ENCODE peak calls at places on chromosomes 2 and 18, in eight cellular contexts. N is astrocyte of the cerebellum; P is cardiac muscle cell; R is GM12865; U is dorsolateral prefrontal cortex; Q is fibroblast of pulmonary artery; J is type B pancreatic cell; E is CD8-positive, alpha-beta T cell. K is an unnamed sample.

GRCh38 chr2:73851274-73851673 is 22.5 kb downstream of the STAMBP start:
- DNase-seq in N (no peak), P (peak), R (peak), U (no peak), Q (peak), J (no peak), E (no peak), K (no peak)

GRCh38 chr2:132998221-132998620 is 328.2 kb upstream of the LYPD1 start:
- DNase-seq in N (no peak), P (no peak), R (no peak), U (no peak), Q (no peak), J (no peak), E (no peak), K (no peak)

GRCh38 chr2:209147981-209148380 is 275.9 kb upstream of the MAP2 start:
- DNase-seq in N (no peak), P (no peak), R (no peak), U (no peak), Q (no peak), J (no peak), E (no peak), K (no peak)

GRCh38 chr2:148259674-148260073 is 238.8 kb downstream of the MBD5 start:
- DNase-seq in N (no peak), P (peak), R (peak), U (no peak), Q (peak), J (no peak), E (no peak), K (no peak)

GRCh38 chr2:15939854-15940660 is at the start of gene MYCN:
- DNase-seq in N (no peak), P (peak), R (no peak), U (peak), Q (peak), J (peak), E (peak), K (no peak)

GRCh38 chr2:3492951-3493609 is 26.3 kb downstream of the ADI1 start:
- DNase-seq in N (peak), P (peak), R (no peak), U (no peak), Q (peak), J (no peak), E (no peak), K (no peak)

GRCh38 chr18:41484069-41484468 is 471.0 kb upstream of the PIK3C3 start:
- DNase-seq in N (no peak), P (no peak), R (no peak), U (no peak), Q (no peak), J (no peak), E (no peak), K (no peak)

GRCh38 chr2:75053484-75054112 is 95.2 kb downstream of the POLE4 start:
- DNase-seq in N (no peak), P (peak), R (peak), U (no peak), Q (peak), J (no peak), E (no peak), K (no peak)

GRCh38 chr2:217988014-217988839 is 14.6 kb downstream of the TNS1 start:
- DNase-seq in N (peak), P (peak), R (peak), U (peak), Q (peak), J (peak), E (peak), K (peak)

GRCh38 chr2:222731183-222731582 is 59.7 kb downstream of the MOGAT1 start:
- DNase-seq in N (no peak), P (no peak), R (no peak), U (no peak), Q (no peak), J (no peak), E (no peak), K (no peak)

GRCh38 chr2:229226372-229226771 is 44.7 kb downstream of the PID1 start:
- DNase-seq in N (no peak), P (no peak), R (no peak), U (no peak), Q (no peak), J (no peak), E (no peak), K (no peak)

GRCh38 chr18:61765097-61765496 is 127.7 kb downstream of the RNF152 start:
- DNase-seq in N (no peak), P (peak), R (peak), U (no peak), Q (peak), J (no peak), E (no peak), K (no peak)

GRCh38 chr2:86791574-86791973 is 861 bp upstream of the CD8A start:
- DNase-seq in N (no peak), P (no peak), R (no peak), U (no peak), Q (no peak), J (no peak), E (peak), K (no peak)

GRCh38 chr2:159131882-159132281 is 154.6 kb downstream of the WDSUB1 start:
- DNase-seq in N (peak), P (peak), R (no peak), U (no peak), Q (peak), J (no peak), E (no peak), K (no peak)

GRCh38 chr2:165462433-165462832 is 7.1 kb upstream of the CSRNP3 start:
- DNase-seq in N (no peak), P (no peak), R (no peak), U (no peak), Q (no peak), J (no peak), E (no peak), K (no peak)

GRCh38 chr2:96963316-96963715 is 23.1 kb downstream of the FAM178B start:
- DNase-seq in N (no peak), P (no peak), R (no peak), U (no peak), Q (no peak), J (no peak), E (no peak), K (no peak)

GRCh38 chr2:236998758-236999157 is 86.9 kb upstream of the COPS8 start:
- DNase-seq in N (no peak), P (no peak), R (no peak), U (no peak), Q (no peak), J (no peak), E (no peak), K (no peak)

DNA sequence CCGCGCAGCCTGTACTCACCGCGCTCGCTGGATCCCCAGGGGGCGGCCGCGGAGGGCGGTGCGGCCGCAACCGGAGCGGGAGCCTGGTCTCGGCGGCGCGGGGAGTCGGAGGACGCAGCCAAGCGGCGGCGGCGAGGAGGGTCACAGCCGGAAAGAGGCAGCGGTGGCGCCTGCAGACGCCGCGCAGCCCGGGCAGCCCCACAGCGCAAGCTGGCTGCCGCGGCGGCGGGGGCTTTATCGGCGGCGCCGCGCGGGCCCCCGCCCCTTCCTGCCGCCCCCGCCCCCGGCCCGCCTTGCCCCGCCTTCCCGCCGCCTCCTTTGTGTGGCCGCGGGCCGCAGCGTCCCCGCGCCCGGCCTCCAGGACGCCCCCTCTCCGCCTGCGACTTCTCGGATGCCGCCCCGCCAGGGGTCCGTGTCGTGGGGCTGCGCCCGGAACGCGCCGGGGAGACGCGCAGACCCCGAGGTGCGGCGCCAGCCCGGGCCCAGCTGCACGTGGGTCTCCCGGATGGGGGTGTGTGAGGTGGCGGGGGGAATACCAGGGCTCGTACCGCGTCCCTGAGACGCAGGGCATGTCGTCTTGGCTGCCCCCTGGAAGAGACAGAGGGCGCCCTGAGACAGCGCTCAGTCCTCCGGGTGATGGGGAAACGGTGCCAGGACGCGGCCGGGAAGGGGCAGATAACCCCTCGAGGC is at the start of gene SERPINE2:
- DNase-seq in N (no peak), P (peak), R (peak), U (peak), Q (peak), J (peak), E (peak), K (no peak)
- TF ChIP-seq CTCF in N (peak), P (peak), R (no peak), U (no peak), Q (peak), J (peak), E (no peak), K (peak)

DNA sequence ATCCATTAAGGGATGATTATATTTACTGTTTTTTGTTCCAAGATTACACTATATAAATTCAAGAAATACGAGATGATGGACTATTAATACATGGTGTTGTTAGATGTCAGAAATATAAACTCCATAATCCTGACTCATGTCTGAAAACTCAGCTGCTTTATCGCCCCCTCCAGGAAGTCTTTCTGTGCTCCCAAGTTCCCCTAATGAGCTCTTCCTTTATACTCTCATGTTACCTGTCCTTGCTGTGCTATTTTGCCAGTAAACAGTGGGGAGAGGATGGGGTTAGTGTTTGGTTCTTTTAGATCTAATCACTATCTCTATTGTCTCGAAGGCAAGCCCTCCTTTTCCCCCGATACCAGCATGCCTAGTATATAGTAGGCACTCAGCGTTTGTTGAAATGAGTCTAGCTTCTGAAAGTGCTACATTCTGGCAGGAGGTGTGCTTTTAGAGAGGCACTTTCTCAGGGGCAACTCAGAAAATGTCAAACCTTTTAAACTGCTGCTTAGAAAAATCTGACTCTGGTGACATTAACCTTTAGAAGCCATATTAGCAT is 21.4 kb upstream of the BARD1 start:
- DNase-seq in N (no peak), P (peak), R (no peak), U (no peak), Q (peak), J (no peak), E (no peak), K (no peak)
- TF ChIP-seq CTCF in N (peak), P (peak), R (peak), U (no peak), Q (peak), J (peak), E (peak), K (peak)

GRCh38 chr18:9860682-9861081 is 25.1 kb upstream of the TXNDC2 start:
- DNase-seq in N (no peak), P (no peak), R (no peak), U (no peak), Q (no peak), J (no peak), E (no peak), K (no peak)
- TF ChIP-seq CTCF in N (no peak), P (no peak), R (no peak), U (no peak), Q (no peak), J (no peak), E (no peak), K (no peak)

DNA sequence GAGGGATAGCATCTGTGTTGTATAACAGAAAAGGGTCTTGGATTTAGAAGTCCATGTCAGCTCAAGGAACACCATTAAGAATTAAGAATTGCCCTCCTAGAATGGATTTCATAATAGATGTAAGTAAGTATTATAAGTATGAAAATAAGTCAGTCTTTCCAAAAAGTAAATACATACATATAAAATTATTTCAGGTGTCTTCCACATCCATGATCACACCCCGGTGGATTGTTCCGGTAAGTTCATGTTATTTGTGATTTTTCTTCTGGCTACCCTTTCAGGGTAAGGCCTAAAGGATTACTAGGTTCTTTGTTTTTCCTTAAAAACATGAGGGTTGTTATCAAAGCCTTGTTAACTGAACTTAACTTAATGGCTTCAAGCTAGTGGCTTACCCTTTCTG is 55.9 kb downstream of the TMEM185B start:
- DNase-seq in N (no peak), P (no peak), R (no peak), U (no peak), Q (no peak), J (no peak), E (no peak), K (no peak)
- TF ChIP-seq CTCF in N (no peak), P (no peak), R (no peak), U (no peak), Q (no peak), J (peak), E (no peak), K (no peak)

GRCh38 chr2:5617796-5618195 is 74.4 kb upstream of the SOX11 start:
- DNase-seq in N (peak), P (no peak), R (no peak), U (no peak), Q (no peak), J (no peak), E (no peak), K (no peak)
- TF ChIP-seq CTCF in N (no peak), P (no peak), R (no peak), U (no peak), Q (no peak), J (no peak), E (no peak), K (no peak)

DNA sequence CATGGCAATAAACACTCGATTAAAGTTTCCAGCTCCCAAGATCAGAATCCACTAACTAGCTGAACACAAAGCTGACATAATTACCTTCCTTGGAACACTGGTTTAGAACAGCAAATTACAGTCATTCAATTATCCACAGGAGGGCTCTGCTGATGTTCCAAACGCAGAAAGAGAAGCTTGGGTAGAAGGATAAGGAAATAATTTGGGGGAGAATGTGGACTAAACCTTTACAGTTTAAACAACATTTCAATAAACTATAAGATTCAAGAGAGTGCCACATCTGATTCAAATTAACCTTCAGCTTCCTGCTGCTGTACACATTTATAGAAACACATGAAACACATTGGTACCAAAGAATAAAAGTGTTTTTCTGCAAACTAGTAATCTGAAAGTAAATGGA is 67.8 kb upstream of the ARL4C start:
- DNase-seq in N (no peak), P (peak), R (no peak), U (no peak), Q (peak), J (no peak), E (no peak), K (no peak)
- TF ChIP-seq CTCF in N (peak), P (peak), R (no peak), U (no peak), Q (peak), J (peak), E (no peak), K (peak)

DNA sequence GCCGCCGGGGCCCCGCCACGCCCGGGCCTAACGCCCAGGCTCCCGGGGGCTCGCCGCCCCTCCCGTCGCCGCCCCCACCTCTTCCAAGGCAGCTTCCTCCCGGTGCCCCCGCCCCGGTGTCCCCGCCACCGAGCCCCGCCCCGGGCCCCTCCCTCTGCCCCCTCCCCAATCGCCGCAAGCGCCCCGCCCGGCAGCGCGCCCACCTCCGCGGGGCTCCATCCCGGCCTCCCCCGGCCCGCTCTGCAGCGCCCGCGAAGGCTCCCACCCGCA is 209 bp downstream of the STK25 start:
- DNase-seq in N (no peak), P (no peak), R (no peak), U (no peak), Q (no peak), J (no peak), E (no peak), K (no peak)
- TF ChIP-seq CTCF in N (no peak), P (no peak), R (no peak), U (no peak), Q (no peak), J (peak), E (no peak), K (no peak)

K was measured in LNCaP clone FGC.